ENCODE peak calls at places on chromosome 10, in ten cellular contexts. X, O, W, T, C, G, I, Q, P and K are unnamed samples.

GRCh38 chr10:1056326-1057105 is at the start of gene WDR37:
- DNase-seq in X (peak; percentile 79), O (peak; percentile 81), W (peak; percentile 91), T (peak; percentile 88), C (peak; percentile 93), G (peak; percentile 80), I (peak; percentile 80), Q (peak; percentile 97), P (peak; percentile 91), K (peak; percentile 92)

GRCh38 chr10:83312570-83312969 is 826.7 kb upstream of the GHITM start:
- DNase-seq in X (no peak), O (no peak), W (no peak), T (no peak), C (no peak), G (no peak), I (no peak), Q (no peak), P (no peak), K (no peak)

GRCh38 chr10:70690584-70690983 is 18.3 kb downstream of the ADAMTS14 start:
- DNase-seq in X (no peak), O (no peak), W (no peak), T (no peak), C (peak; percentile 41), G (no peak), I (no peak), Q (no peak), P (no peak), K (no peak)

GRCh38 chr10:79019961-79020491 is 48.7 kb upstream of the ZMIZ1 start:
- DNase-seq in X (no peak), O (no peak), W (peak; percentile 37), T (peak; percentile 34), C (peak; percentile 75), G (no peak), I (peak; percentile 94), Q (peak; percentile 30), P (peak; percentile 55), K (peak; percentile 81)

GRCh38 chr10:2899246-2899645 is 168.1 kb upstream of the PFKP start:
- DNase-seq in X (no peak), O (no peak), W (no peak), T (no peak), C (no peak), G (no peak), I (no peak), Q (no peak), P (no peak), K (no peak)

GRCh38 chr10:52779541-52780390 is 7.2 kb upstream of the MBL2 start:
- DNase-seq in X (peak; percentile 62), O (peak; percentile 69), W (peak; percentile 78), T (peak; percentile 67), C (peak; percentile 43), G (no peak), I (no peak), Q (no peak), P (peak; percentile 23), K (peak; percentile 73)

GRCh38 chr10:92407305-92408016 is 116.5 kb downstream of the MARCHF5 start:
- DNase-seq in X (peak; percentile 13), O (no peak), W (no peak), T (no peak), C (no peak), G (no peak), I (no peak), Q (no peak), P (no peak), K (peak; percentile 64)

GRCh38 chr10:131570716-131571307 is 259.3 kb upstream of the TCERG1L start:
- DNase-seq in X (no peak), O (no peak), W (no peak), T (peak; percentile 17), C (no peak), G (no peak), I (no peak), Q (no peak), P (no peak), K (no peak)

GRCh38 chr10:125672884-125673283 is 10.1 kb downstream of the TEX36 start:
- DNase-seq in X (no peak), O (no peak), W (no peak), T (no peak), C (no peak), G (no peak), I (no peak), Q (no peak), P (no peak), K (no peak)

GRCh38 chr10:14645239-14645960 is 129.3 kb downstream of the FAM107B start:
- DNase-seq in X (no peak), O (no peak), W (no peak), T (no peak), C (no peak), G (no peak), I (no peak), Q (no peak), P (no peak), K (no peak)

GRCh38 chr10:79003183-79004100 is 65.3 kb upstream of the ZMIZ1 start:
- DNase-seq in X (no peak), O (no peak), W (peak; percentile 60), T (peak; percentile 69), C (peak; percentile 50), G (no peak), I (no peak), Q (no peak), P (no peak), K (peak; percentile 42)

GRCh38 chr10:36336315-36336714 is 694.2 kb upstream of the FZD8 start:
- DNase-seq in X (no peak), O (no peak), W (no peak), T (no peak), C (no peak), G (no peak), I (no peak), Q (no peak), P (no peak), K (no peak)

GRCh38 chr10:535051-535450 is 154.4 kb downstream of the DIP2C start:
- DNase-seq in X (no peak), O (no peak), W (peak; percentile 14), T (no peak), C (peak; percentile 14), G (no peak), I (peak; percentile 10), Q (peak; percentile 40), P (peak; percentile 10), K (no peak)

GRCh38 chr10:32938554-32939061 is 19.4 kb downstream of the ITGB1 start:
- DNase-seq in X (peak; percentile 58), O (peak; percentile 31), W (no peak), T (peak; percentile 39), C (peak; percentile 61), G (no peak), I (no peak), Q (peak; percentile 73), P (no peak), K (peak; percentile 74)

GRCh38 chr10:124530215-124530665 is 68.6 kb downstream of the LHPP start:
- DNase-seq in X (peak; percentile 81), O (peak; percentile 84), W (peak; percentile 92), T (peak; percentile 90), C (peak; percentile 91), G (peak; percentile 72), I (peak; percentile 87), Q (peak; percentile 99), P (peak; percentile 89), K (peak; percentile 89)
- TF ChIP-seq POLR2A in X (no peak), O (no peak), W (no peak), T (no peak), C (no peak), G (no peak), I (no peak), Q (no peak), P (no peak), K (no peak)

DNA sequence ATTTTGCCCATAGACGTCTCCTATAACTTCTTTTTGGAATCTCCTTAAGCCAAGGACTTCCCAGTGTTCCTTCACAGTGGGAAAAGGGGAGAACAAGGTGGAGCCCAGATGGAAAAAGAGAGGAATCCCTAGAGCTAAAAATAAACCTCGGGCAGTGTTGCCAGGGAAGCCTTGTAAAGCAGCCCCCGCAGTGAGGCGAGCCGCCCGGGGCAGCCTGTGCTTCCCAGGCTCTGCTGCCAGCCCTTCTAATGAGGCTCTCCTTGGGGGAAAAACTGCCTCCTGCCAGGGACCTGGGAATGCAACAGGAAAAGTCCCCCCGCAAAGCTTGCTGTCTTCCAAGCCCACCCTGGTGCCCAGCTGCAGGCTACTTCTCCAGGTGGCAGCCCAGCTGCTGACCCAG is 71.7 kb downstream of the SH3PXD2A start:
- DNase-seq in X (no peak), O (no peak), W (no peak), T (no peak), C (no peak), G (no peak), I (no peak), Q (no peak), P (no peak), K (no peak)
- TF ChIP-seq POLR2A in X (no peak), O (no peak), W (no peak), T (no peak), C (no peak), G (no peak), I (no peak), Q (no peak), P (no peak), K (no peak)

GRCh38 chr10:101577121-101577871 is 10.8 kb downstream of the POLL start:
- DNase-seq in X (no peak), O (no peak), W (no peak), T (no peak), C (no peak), G (no peak), I (no peak), Q (no peak), P (no peak), K (no peak)
- TF ChIP-seq POLR2A in X (no peak), O (no peak), W (no peak), T (no peak), C (no peak), G (no peak), I (no peak), Q (no peak), P (no peak), K (no peak)

GRCh38 chr10:112374724-112375541 is 1.0 kb downstream of the ACSL5 start:
- DNase-seq in X (no peak), O (no peak), W (no peak), T (no peak), C (no peak), G (no peak), I (no peak), Q (peak; percentile 80), P (no peak), K (peak; percentile 17)
- TF ChIP-seq POLR2A in X (no peak), O (no peak), W (no peak), T (no peak), C (no peak), G (no peak), I (no peak), Q (no peak), P (no peak), K (no peak)

GRCh38 chr10:124350806-124351205 is 67.9 kb downstream of the OAT start:
- DNase-seq in X (no peak), O (no peak), W (no peak), T (peak; percentile 8), C (no peak), G (no peak), I (no peak), Q (peak; percentile 29), P (no peak), K (no peak)
- TF ChIP-seq POLR2A in X (no peak), O (no peak), W (no peak), T (no peak), C (no peak), G (no peak), I (no peak), Q (no peak), P (no peak), K (no peak)

DNA sequence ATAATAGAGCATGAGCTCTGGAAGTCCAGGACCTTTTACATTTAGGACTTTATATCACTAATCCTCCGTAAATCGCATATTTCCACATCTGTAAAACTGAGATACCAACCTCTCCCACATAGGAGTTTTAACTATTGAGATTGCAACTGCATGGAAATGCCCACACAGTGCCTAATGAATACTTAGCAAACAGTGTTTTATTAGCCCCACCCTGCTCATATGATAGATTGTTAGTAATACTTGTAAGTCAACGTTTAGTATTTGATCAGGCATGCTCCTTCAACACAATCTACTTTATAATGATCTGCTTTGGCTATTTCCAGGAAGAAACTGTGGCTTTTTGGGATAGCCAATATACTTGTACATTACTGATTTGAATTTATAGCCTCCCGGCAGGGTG is 8.5 kb downstream of the PDZD8 start:
- DNase-seq in X (no peak), O (no peak), W (no peak), T (no peak), C (no peak), G (no peak), I (no peak), Q (no peak), P (no peak), K (no peak)
- TF ChIP-seq POLR2A in X (no peak), O (no peak), W (no peak), T (no peak), C (no peak), G (no peak), I (no peak), Q (no peak), P (no peak), K (no peak)